ENCODE peak calls at places on chromosomes 16 and 17, in ten cellular contexts. W, H, X, F, L, B, D, Q, V and A are unnamed samples.

GRCh38 chr17:33021731-33022408 is 30.2 kb downstream of the SPACA3 start:
- DNase-seq in W (no peak), H (no peak), X (no peak), F (peak; percentile 11), L (no peak), B (peak; percentile 21), D (no peak), Q (no peak), V (no peak), A (no peak)

GRCh38 chr17:81059026-81059425 is 24.1 kb downstream of the BAIAP2 start:
- DNase-seq in W (no peak), H (no peak), X (no peak), F (no peak), L (no peak), B (peak; percentile 26), D (no peak), Q (no peak), V (no peak), A (no peak)

GRCh38 chr17:43169561-43170139 is 1.4 kb upstream of the NBR1 start:
- DNase-seq in W (peak; percentile 52), H (peak; percentile 65), X (peak; percentile 25), F (peak; percentile 26), L (peak; percentile 52), B (peak; percentile 49), D (peak; percentile 42), Q (no peak), V (peak; percentile 35), A (peak; percentile 10)

GRCh38 chr17:18967806-18968744 is 16.1 kb downstream of the SLC5A10 start:
- DNase-seq in W (no peak), H (peak; percentile 53), X (no peak), F (no peak), L (no peak), B (no peak), D (no peak), Q (no peak), V (no peak), A (no peak)

GRCh38 chr16:86299882-86300490 is 210.3 kb upstream of the FOXF1 start:
- DNase-seq in W (no peak), H (no peak), X (no peak), F (no peak), L (no peak), B (no peak), D (no peak), Q (no peak), V (no peak), A (no peak)

GRCh38 chr17:79988163-79988971 is 47.3 kb downstream of the TBC1D16 start:
- DNase-seq in W (peak; percentile 65), H (peak; percentile 73), X (no peak), F (peak; percentile 89), L (peak; percentile 47), B (peak; percentile 77), D (peak; percentile 61), Q (no peak), V (peak; percentile 92), A (no peak)

GRCh38 chr16:55773859-55774549 is 58.9 kb downstream of the CES1 start:
- DNase-seq in W (no peak), H (no peak), X (no peak), F (no peak), L (no peak), B (no peak), D (no peak), Q (no peak), V (peak; percentile 77), A (no peak)

GRCh38 chr16:83199012-83199411 is 572.2 kb downstream of the CDH13 start:
- DNase-seq in W (no peak), H (no peak), X (no peak), F (no peak), L (no peak), B (no peak), D (no peak), Q (no peak), V (no peak), A (no peak)

GRCh38 chr17:42009170-42009569 is 8.1 kb downstream of the DNAJC7 start:
- DNase-seq in W (no peak), H (no peak), X (no peak), F (no peak), L (no peak), B (no peak), D (no peak), Q (no peak), V (no peak), A (no peak)

GRCh38 chr17:72699566-72699965 is 392.9 kb downstream of the SLC39A11 start:
- DNase-seq in W (no peak), H (no peak), X (no peak), F (peak; percentile 39), L (no peak), B (peak; percentile 70), D (no peak), Q (no peak), V (peak; percentile 84), A (no peak)

GRCh38 chr16:67190448-67191399 is 788 bp upstream of the EXOC3L1 start:
- DNase-seq in W (no peak), H (no peak), X (no peak), F (peak; percentile 76), L (no peak), B (peak; percentile 37), D (no peak), Q (no peak), V (peak; percentile 48), A (no peak)

GRCh38 chr17:67770539-67770938 is 52.8 kb downstream of the NOL11 start:
- DNase-seq in W (no peak), H (no peak), X (no peak), F (no peak), L (no peak), B (no peak), D (no peak), Q (no peak), V (no peak), A (no peak)

GRCh38 chr17:55764610-55765009 is 13.8 kb downstream of the PCTP start:
- DNase-seq in W (no peak), H (no peak), X (no peak), F (no peak), L (no peak), B (no peak), D (no peak), Q (no peak), V (no peak), A (no peak)

GRCh38 chr17:56679767-56680422 is 86.4 kb downstream of the NOG start:
- DNase-seq in W (no peak), H (no peak), X (no peak), F (no peak), L (no peak), B (no peak), D (no peak), Q (no peak), V (no peak), A (no peak)

GRCh38 chr16:19696312-19696711 is 21.7 kb downstream of the KNOP1 start:
- DNase-seq in W (no peak), H (peak; percentile 63), X (peak; percentile 46), F (peak; percentile 88), L (peak; percentile 74), B (peak; percentile 91), D (peak; percentile 92), Q (peak; percentile 78), V (peak; percentile 77), A (peak; percentile 58)

GRCh38 chr17:2853722-2854580 is 57.7 kb downstream of the RAP1GAP2 start:
- DNase-seq in W (peak; percentile 64), H (peak; percentile 74), X (no peak), F (no peak), L (peak; percentile 53), B (no peak), D (peak; percentile 65), Q (no peak), V (peak; percentile 31), A (no peak)

GRCh38 chr16:88665148-88665547 is 2.3 kb upstream of the MVD start:
- DNase-seq in W (no peak), H (no peak), X (no peak), F (no peak), L (no peak), B (no peak), D (no peak), Q (no peak), V (no peak), A (no peak)

GRCh38 chr16:67177743-67178699 is 5.7 kb downstream of the MATCAP1 start:
- DNase-seq in W (peak; percentile 57), H (peak; percentile 91), X (peak; percentile 46), F (peak; percentile 40), L (peak; percentile 91), B (peak; percentile 70), D (peak; percentile 87), Q (peak; percentile 83), V (no peak), A (peak; percentile 57)

GRCh38 chr16:3388325-3388724 is 12.5 kb downstream of the ZSCAN32 start:
- DNase-seq in W (no peak), H (no peak), X (no peak), F (no peak), L (no peak), B (no peak), D (no peak), Q (no peak), V (no peak), A (no peak)

GRCh38 chr16:3389663-3390338 is 11.0 kb downstream of the ZSCAN32 start:
- DNase-seq in W (no peak), H (no peak), X (no peak), F (no peak), L (no peak), B (no peak), D (no peak), Q (no peak), V (no peak), A (no peak)
- H3K9me3 ChIP-seq in W (peaks cover 83% of the 10 kb centered on the region), H (peaks cover 13% of the 10 kb centered on the region), X (peaks cover 2% of the 10 kb centered on the region), F (peaks cover 53% of the 10 kb centered on the region), L (peaks cover 70% of the 10 kb centered on the region), B (no peaks in the 10 kb centered on the region), D (peaks cover 65% of the 10 kb centered on the region), Q (peaks cover 6% of the 10 kb centered on the region), V (peaks cover 34% of the 10 kb centered on the region), A (peaks cover 65% of the 10 kb centered on the region)

DNA sequence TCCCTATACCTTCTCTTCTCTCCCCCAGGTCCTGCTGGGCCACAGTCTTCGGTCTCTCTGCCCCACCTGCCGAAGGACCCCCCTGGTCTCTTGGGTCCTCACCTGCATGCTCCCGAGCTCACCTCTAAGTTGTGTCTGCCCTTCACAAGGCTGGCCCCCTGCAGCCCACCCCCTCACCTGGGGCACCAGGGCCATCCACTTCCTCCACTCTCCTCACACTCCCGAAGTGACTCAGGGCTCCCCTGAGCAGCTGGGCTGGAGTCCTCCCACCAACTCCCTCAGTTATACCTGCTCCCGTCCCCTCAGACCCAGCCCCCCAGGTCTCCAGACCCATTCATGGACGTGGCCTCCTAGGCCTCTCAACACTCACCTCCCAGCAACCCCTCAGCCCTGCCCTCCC is 822.0 kb downstream of the KCNJ18 start:
- DNase-seq in W (no peak), H (no peak), X (no peak), F (no peak), L (no peak), B (no peak), D (no peak), Q (no peak), V (no peak), A (no peak)
- H3K9me3 ChIP-seq in W (no peaks in the 10 kb centered on the region), H (no peaks in the 10 kb centered on the region), X (no peaks in the 10 kb centered on the region), F (peaks cover 22% of the 10 kb centered on the region), L (no peaks in the 10 kb centered on the region), B (no peaks in the 10 kb centered on the region), D (no peaks in the 10 kb centered on the region), Q (no peaks in the 10 kb centered on the region), V (no peaks in the 10 kb centered on the region), A (peaks cover 5% of the 10 kb centered on the region)

GRCh38 chr17:21460358-21460757 is 84.2 kb downstream of the KCNJ12 start:
- DNase-seq in W (no peak), H (no peak), X (no peak), F (peak; percentile 17), L (no peak), B (peak; percentile 59), D (no peak), Q (no peak), V (no peak), A (no peak)
- H3K9me3 ChIP-seq in W (no peaks in the 10 kb centered on the region), H (no peaks in the 10 kb centered on the region), X (no peaks in the 10 kb centered on the region), F (no peaks in the 10 kb centered on the region), L (no peaks in the 10 kb centered on the region), B (no peaks in the 10 kb centered on the region), D (no peaks in the 10 kb centered on the region), Q (no peaks in the 10 kb centered on the region), V (peaks cover 5% of the 10 kb centered on the region), A (no peaks in the 10 kb centered on the region)

GRCh38 chr16:76756951-76757350 is 434.0 kb upstream of the MON1B start:
- DNase-seq in W (no peak), H (no peak), X (no peak), F (no peak), L (no peak), B (no peak), D (no peak), Q (no peak), V (no peak), A (no peak)
- H3K9me3 ChIP-seq in W (no peaks in the 10 kb centered on the region), H (no peaks in the 10 kb centered on the region), X (no peaks in the 10 kb centered on the region), F (no peaks in the 10 kb centered on the region), L (peaks cover 3% of the 10 kb centered on the region), B (no peaks in the 10 kb centered on the region), D (no peaks in the 10 kb centered on the region), Q (peaks cover 2% of the 10 kb centered on the region), V (no peaks in the 10 kb centered on the region), A (no peaks in the 10 kb centered on the region)